ENCODE peak calls at places on chromosomes 5 and 9, in four cellular contexts. M is GM12878, F is A549, O is sigmoid colon. Q is an unnamed sample.

GRCh38 chr9:77021289-77021927 is 2.0 kb downstream of the FOXB2 start:
- DNase-seq in M (no peak), F (no peak), O (no peak), Q (no peak)

GRCh38 chr9:84940294-84940693 is 270.8 kb downstream of the NTRK2 start:
- DNase-seq in M (no peak), F (no peak), O (no peak), Q (no peak)

GRCh38 chr5:148512498-148512897 is 128.7 kb downstream of the FBXO38 start:
- DNase-seq in M (no peak), F (no peak), O (no peak), Q (no peak)

GRCh38 chr9:100170556-100170955 is 71.5 kb downstream of the INVS start:
- DNase-seq in M (no peak), F (no peak), O (no peak), Q (no peak)

GRCh38 chr5:33843579-33843978 is 48.2 kb downstream of the ADAMTS12 start:
- DNase-seq in M (no peak), F (no peak), O (no peak), Q (no peak)

GRCh38 chr5:34791761-34792244 is 47.2 kb upstream of the TTC23L start:
- DNase-seq in M (no peak), F (no peak), O (no peak), Q (no peak)

GRCh38 chr5:15690611-15691010 is 190.6 kb downstream of the FBXL7 start:
- DNase-seq in M (no peak), F (no peak), O (no peak), Q (no peak)

GRCh38 chr9:88034964-88035363 is 60.6 kb upstream of the CDK20 start:
- DNase-seq in M (no peak), F (no peak), O (no peak), Q (no peak)

GRCh38 chr9:115925424-115925823 is 228.2 kb upstream of the PAPPA start:
- DNase-seq in M (no peak), F (no peak), O (no peak), Q (no peak)

GRCh38 chr5:72841756-72842535 is 25.5 kb downstream of the TNPO1 start:
- DNase-seq in M (no peak), F (no peak), O (no peak), Q (no peak)

GRCh38 chr5:71882826-71883744 is 164.0 kb downstream of the CARTPT start:
- DNase-seq in M (no peak), F (no peak), O (peak), Q (no peak)

GRCh38 chr5:132470596-132470995 is 20.0 kb downstream of the IRF1 start:
- DNase-seq in M (no peak), F (no peak), O (peak), Q (no peak)

GRCh38 chr5:134846641-134846960 is 833 bp downstream of the C5orf24 start:
- DNase-seq in M (no peak), F (no peak), O (no peak), Q (no peak)

GRCh38 chr5:77358566-77359205 is 133.4 kb downstream of the WDR41 start:
- DNase-seq in M (no peak), F (no peak), O (no peak), Q (no peak)

GRCh38 chr9:2367970-2368369 is 253.6 kb upstream of the VLDLR start:
- DNase-seq in M (no peak), F (no peak), O (no peak), Q (no peak)

GRCh38 chr5:80569086-80569960 is 757 bp downstream of the ANKRD34B start:
- DNase-seq in M (no peak), F (no peak), O (no peak), Q (peak)

GRCh38 chr5:169131944-169132343 is 169.0 kb downstream of the SLIT3 start:
- DNase-seq in M (no peak), F (no peak), O (no peak), Q (no peak)

GRCh38 chr9:524008-524407 is 309.3 kb downstream of the DOCK8 start:
- DNase-seq in M (no peak), F (no peak), O (no peak), Q (no peak)

GRCh38 chr9:89533396-89534187 is 35.7 kb upstream of the SEMA4D start:
- DNase-seq in M (no peak), F (no peak), O (no peak), Q (no peak)

GRCh38 chr9:123776856-123777560 is 152.9 kb downstream of the DENND1A start:
- DNase-seq in M (no peak), F (no peak), O (no peak), Q (no peak)

GRCh38 chr5:53037141-53037859 is 48.1 kb downstream of the ITGA2 start:
- DNase-seq in M (no peak), F (peak), O (no peak), Q (no peak)

GRCh38 chr9:16445141-16445920 is 425.1 kb downstream of the BNC2 start:
- DNase-seq in M (no peak), F (peak), O (no peak), Q (no peak)

GRCh38 chr5:40904205-40904993 is 4.9 kb upstream of the C7 start:
- DNase-seq in M (peak), F (peak), O (peak), Q (peak)

GRCh38 chr5:155004138-155004744 is 9.3 kb upstream of the KIF4B start:
- DNase-seq in M (no peak), F (no peak), O (no peak), Q (no peak)

GRCh38 chr5:126028336-126028735 is 394.9 kb upstream of the GRAMD2B start:
- DNase-seq in M (no peak), F (no peak), O (no peak), Q (no peak)

GRCh38 chr5:9239626-9240025 is 306.2 kb downstream of the SEMA5A start:
- DNase-seq in M (no peak), F (no peak), O (no peak), Q (no peak)

GRCh38 chr5:150422075-150422474 is 9.4 kb upstream of the CD74 start:
- DNase-seq in M (no peak), F (no peak), O (no peak), Q (no peak)

GRCh38 chr9:77827104-77827784 is 179.1 kb upstream of the GNA14 start:
- DNase-seq in M (peak), F (no peak), O (no peak), Q (peak)

GRCh38 chr9:98658965-98659364 is 49.8 kb downstream of the GABBR2 start:
- DNase-seq in M (no peak), F (no peak), O (no peak), Q (no peak)

GRCh38 chr9:22170990-22171663 is 162.0 kb upstream of the CDKN2B start:
- DNase-seq in M (peak), F (no peak), O (no peak), Q (no peak)

GRCh38 chr9:69474821-69475220 is 149.8 kb downstream of the ENTREP1 start:
- DNase-seq in M (no peak), F (no peak), O (no peak), Q (no peak)

GRCh38 chr9:127837346-127837745 is 17.1 kb downstream of the ENG start:
- DNase-seq in M (no peak), F (no peak), O (no peak), Q (no peak)

GRCh38 chr9:127833555-127833954 is 20.9 kb downstream of the ENG start:
- DNase-seq in M (no peak), F (no peak), O (no peak), Q (no peak)

GRCh38 chr9:127835930-127836586 is 18.4 kb downstream of the ENG start:
- DNase-seq in M (no peak), F (no peak), O (peak), Q (no peak)

GRCh38 chr9:127838375-127839078 is 15.9 kb downstream of the ENG start:
- DNase-seq in M (no peak), F (peak), O (peak), Q (no peak)
- TF ChIP-seq POLR2A in M (no peak), F (no peak), O (no peak), Q (no peak)

GRCh38 chr9:32554107-32554506 is 1.7 kb upstream of the TOPORS start:
- DNase-seq in M (no peak), F (no peak), O (no peak), Q (no peak)

GRCh38 chr9:32550046-32550608 is 2.0 kb upstream of the SMIM27 start:
- DNase-seq in M (no peak), F (peak), O (no peak), Q (no peak)

GRCh38 chr9:32551491-32552049 is 557 bp upstream of the SMIM27 start:
- DNase-seq in M (peak), F (peak), O (peak), Q (no peak)

GRCh38 chr9:32550609-32551490 is 1.3 kb upstream of the SMIM27 start:
- DNase-seq in M (peak), F (peak), O (peak), Q (peak)

GRCh38 chr9:32552172-32552872 is at the start of the genes SMIM27 and TOPORS:
- DNase-seq in M (peak), F (peak), O (peak), Q (peak)
- TF ChIP-seq POLR2A in M (peak), F (peak), O (peak), Q (peak)

DNA sequence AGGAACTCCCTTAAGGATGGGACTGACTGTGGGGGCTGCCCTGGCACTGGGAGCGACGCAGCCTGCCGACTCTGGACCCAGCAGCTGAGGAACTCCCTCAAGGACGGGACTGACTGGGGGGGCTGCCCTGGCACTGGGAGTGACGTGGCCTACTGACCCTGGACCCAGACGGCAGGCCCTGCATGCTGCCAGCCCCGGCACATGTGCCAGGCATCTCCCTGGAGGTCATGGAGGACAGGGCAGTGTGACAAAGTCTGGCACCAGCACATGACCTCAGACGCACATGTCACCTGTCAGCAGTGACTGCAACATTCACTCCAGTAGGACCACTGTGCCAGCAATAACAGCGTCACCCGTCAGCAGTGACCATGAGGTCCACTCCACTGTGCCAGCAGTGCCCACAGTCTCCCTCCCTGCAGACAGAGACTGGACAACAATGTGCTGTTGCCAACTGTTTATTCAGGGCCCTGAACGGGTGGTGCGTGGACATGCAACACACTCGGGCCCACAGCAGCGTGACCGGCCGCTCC is 4.5 kb downstream of the FBXW5 start:
- DNase-seq in M (no peak), F (no peak), O (peak), Q (no peak)
- TF ChIP-seq POLR2A in M (no peak), F (no peak), O (no peak), Q (no peak)

DNA sequence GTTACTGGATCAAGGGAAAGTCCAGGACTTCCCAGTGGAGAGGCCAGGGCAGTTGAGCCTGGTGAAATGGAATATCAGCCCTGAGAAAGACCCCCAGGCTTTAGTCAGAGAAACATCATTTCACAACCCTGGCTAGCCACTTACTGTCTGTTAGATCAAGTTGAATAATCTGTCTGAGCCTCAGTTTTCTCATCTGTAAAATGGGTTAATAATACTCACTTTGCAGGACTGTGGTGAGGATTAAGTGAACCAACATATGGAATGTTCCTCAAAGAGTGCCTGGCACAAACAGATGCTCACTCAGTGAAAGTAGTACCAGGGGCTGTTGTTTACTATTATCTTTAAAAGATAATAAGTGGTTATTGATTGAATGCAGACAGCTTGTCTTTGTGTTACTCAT is 110.5 kb downstream of the SV2C start:
- DNase-seq in M (no peak), F (no peak), O (no peak), Q (no peak)
- TF ChIP-seq POLR2A in M (no peak), F (no peak), O (no peak), Q (no peak)

DNA sequence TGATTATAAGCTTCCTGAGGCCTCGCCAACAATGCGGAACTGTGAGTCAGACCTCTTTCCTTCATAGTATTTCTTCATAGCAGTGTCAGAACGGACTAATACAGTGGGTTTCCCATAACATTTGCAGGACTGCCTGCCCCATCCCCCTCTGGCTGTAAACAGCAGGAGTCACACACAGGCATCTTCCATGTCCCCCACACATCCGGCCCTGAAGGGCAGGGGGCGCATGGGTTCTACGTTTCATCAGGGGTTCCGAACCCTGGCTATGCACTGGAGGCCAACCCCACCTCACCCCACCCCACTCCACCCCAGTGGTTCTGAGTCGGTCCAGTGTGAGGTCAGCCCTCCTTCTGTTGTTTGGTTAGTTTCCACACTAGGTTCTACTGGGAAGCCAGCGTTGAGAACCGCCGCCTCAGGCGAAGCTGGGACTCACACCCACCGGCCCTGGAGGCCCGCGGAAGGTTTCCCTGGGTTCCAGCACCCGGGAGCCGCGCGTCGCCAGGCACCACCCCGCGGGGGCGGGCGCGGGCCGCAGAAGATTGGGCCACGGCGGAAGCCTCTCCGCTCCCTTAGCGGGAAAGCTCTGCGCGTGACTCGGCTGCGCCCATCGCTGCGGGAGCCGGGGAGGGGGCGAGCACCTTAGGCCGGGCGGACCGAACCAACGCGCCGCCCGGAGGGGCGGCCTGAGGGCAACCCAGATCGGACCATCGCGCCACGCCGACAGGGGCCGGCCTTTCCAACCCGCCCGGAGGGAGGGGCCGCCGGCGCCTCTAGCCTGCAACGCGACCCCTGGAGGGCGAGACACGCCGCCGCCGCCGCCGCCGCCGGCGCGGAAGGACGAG is at the start of gene RUSC2:
- DNase-seq in M (no peak), F (peak), O (peak), Q (peak)
- TF ChIP-seq POLR2A in M (no peak), F (peak), O (peak), Q (no peak)

GRCh38 chr5:131264453-131265200 is 774 bp downstream of the CDC42SE2 start:
- DNase-seq in M (no peak), F (no peak), O (peak), Q (no peak)

GRCh38 chr5:131261483-131261882 is 2.4 kb upstream of the CDC42SE2 start:
- DNase-seq in M (no peak), F (no peak), O (no peak), Q (no peak)

GRCh38 chr5:131260895-131261294 is 3.0 kb upstream of the CDC42SE2 start:
- DNase-seq in M (no peak), F (no peak), O (no peak), Q (no peak)

GRCh38 chr5:131263648-131264452 is at the start of gene CDC42SE2:
- DNase-seq in M (no peak), F (peak), O (peak), Q (peak)

GRCh38 chr5:131262953-131263541 is 806 bp upstream of the CDC42SE2 start:
- DNase-seq in M (no peak), F (no peak), O (no peak), Q (no peak)
- TF ChIP-seq POLR2A in M (no peak), F (no peak), O (no peak), Q (no peak)